ENCODE peak calls at places on chromosome 1, in six cellular contexts. D is PC-3, U is mammary epithelial cell, G is GM23248, I is PC-9, N is hepatocyte. K is an unnamed sample.

GRCh38 chr1:34872133-34872503 is 12.6 kb upstream of the SMIM12 start:
- DNase-seq in I (no peak), U (no peak), G (no peak), N (no peak), D (no peak), K (no peak)

GRCh38 chr1:2585318-2586092 is 1.1 kb upstream of the PRXL2B start:
- DNase-seq in U (peak; percentile 32), N (peak; percentile 81), D (peak; percentile 38), G (peak; percentile 61), I (peak; percentile 47), K (no peak)

GRCh38 chr1:183804382-183804781 is 538 bp upstream of the RGL1 start:
- DNase-seq in I (peak; percentile 4), G (no peak), D (no peak), N (no peak), U (no peak), K (no peak)

GRCh38 chr1:168485048-168485447 is 58.7 kb downstream of the XCL2 start:
- DNase-seq in D (no peak), N (no peak), I (peak; percentile 17), G (peak; percentile 85), U (peak; percentile 59), K (no peak)

GRCh38 chr1:44505210-44505993 is 100.3 kb downstream of the RNF220 start:
- DNase-seq in U (no peak), I (no peak), N (no peak), D (no peak), G (no peak), K (no peak)

GRCh38 chr1:215473943-215474342 is 93.2 kb upstream of the KCTD3 start:
- DNase-seq in G (peak; percentile 80), U (no peak), I (no peak), N (no peak), D (no peak), K (no peak)

GRCh38 chr1:174789399-174789798 is 210.3 kb upstream of the CACYBP start:
- DNase-seq in N (no peak), D (peak; percentile 38), G (peak; percentile 89), I (peak; percentile 3), U (peak; percentile 71), K (no peak)

GRCh38 chr1:160376525-160377131 is 9.8 kb downstream of the NHLH1 start:
- DNase-seq in U (peak; percentile 46), I (peak; percentile 20), D (peak; percentile 78), G (peak; percentile 79), N (peak; percentile 74), K (no peak)

GRCh38 chr1:160149235-160149634 is 2.2 kb upstream of the ATP1A4 start:
- DNase-seq in I (no peak), G (peak; percentile 76), N (no peak), U (no peak), D (no peak), K (no peak)

GRCh38 chr1:46532498-46533178 is 18.8 kb downstream of the KNCN start:
- DNase-seq in N (peak; percentile 82), I (peak; percentile 68), G (peak; percentile 79), U (no peak), D (peak; percentile 55), K (no peak)

GRCh38 chr1:108107658-108108057 is 92.5 kb downstream of the SLC25A24 start:
- DNase-seq in D (peak; percentile 87), G (peak; percentile 88), I (peak; percentile 16), U (peak; percentile 67), N (no peak), K (peak; percentile 42)

DNA sequence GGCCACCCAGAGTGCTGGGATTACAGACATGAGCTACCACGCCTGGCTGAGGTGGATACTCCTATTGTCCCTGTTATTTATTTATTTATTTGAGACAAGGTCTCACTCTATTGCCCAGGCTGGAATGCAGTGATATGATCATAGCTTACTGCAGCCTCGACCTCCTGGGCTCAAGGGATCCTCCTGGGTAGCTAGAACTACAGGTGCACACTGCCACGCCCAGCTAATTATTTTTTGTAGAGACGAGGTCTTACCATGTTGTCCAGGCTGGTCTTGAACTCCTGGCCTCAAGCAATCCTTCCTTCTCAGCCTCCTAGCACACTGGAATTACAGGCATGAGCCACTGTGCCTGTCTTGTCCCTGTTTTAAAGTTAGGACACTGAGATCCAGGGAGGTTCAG is 5.2 kb downstream of the LDLRAP1 start:
- DNase-seq in I (no peak), D (no peak), N (no peak), U (no peak), G (no peak), K (no peak)
- H3K4me1 ChIP-seq in I (peaks cover 40% of the 10 kb centered on the region), D (peaks cover 22% of the 10 kb centered on the region), N (peaks cover 20% of the 10 kb centered on the region), U (peaks cover 30% of the 10 kb centered on the region), G (peaks cover 22% of the 10 kb centered on the region), K (peaks cover 32% of the 10 kb centered on the region)

GRCh38 chr1:33324677-33325417 is 3.9 kb upstream of the A3GALT2 start:
- DNase-seq in I (no peak), G (no peak), U (no peak), N (no peak), D (no peak), K (no peak)
- H4K20me1 ChIP-seq in I (peaks cover 35% of the 10 kb centered on the region), G (no peaks in the 10 kb centered on the region), U (peaks cover 8% of the 10 kb centered on the region), N (peaks cover 3% of the 10 kb centered on the region), D (peaks cover 5% of the 10 kb centered on the region), K (peaks cover 38% of the 10 kb centered on the region)

GRCh38 chr1:170660281-170660713 is 3.6 kb upstream of the PRRX1 start:
- DNase-seq in N (no peak), G (peak; percentile 67), U (no peak), D (no peak), I (no peak), K (no peak)
- TF ChIP-seq EZH2 in N (no peak), G (no peak), U (no peak), D (no peak), I (no peak), K (no peak)

DNA sequence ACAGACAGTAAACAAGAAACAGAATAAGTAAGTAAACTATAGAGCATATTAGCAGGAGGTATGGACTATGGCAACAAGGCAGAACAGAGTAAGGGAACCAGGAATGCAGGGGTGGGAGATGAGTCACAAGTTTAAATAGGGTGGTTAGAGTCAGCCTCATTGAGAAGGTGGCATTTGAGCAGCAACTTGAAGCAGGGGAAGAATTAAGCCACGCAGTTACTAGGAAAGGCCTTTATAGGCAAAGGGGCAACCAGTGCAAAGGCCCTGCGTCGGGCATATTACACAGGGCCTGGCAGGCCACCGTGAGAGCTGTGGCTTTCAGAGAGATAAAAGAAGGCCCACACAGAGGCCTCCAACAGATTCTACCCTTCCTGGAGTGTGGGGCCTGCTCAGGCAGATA is 186.1 kb upstream of the EDN2 start:
- DNase-seq in U (peak; percentile 79), N (no peak), I (peak; percentile 57), D (peak; percentile 88), G (peak; percentile 85), K (no peak)
- H3K4me1 ChIP-seq in U (peaks cover 59% of the 10 kb centered on the region), N (peaks cover 16% of the 10 kb centered on the region), I (peaks cover 80% of the 10 kb centered on the region), D (peaks cover 69% of the 10 kb centered on the region), G (peaks cover 28% of the 10 kb centered on the region), K (peaks cover 73% of the 10 kb centered on the region)